ENCODE peak calls at places on chromosomes 4 and X, in ten cellular contexts. C is endothelial cell, F is MCF 10A, W is lower leg skin, B is cardiac fibroblast, Q is thyroid gland, S is fibroblast of pulmonary artery, P is lower lobe of right lung, J is Calu3, L is neural progenitor cell. N is an unnamed sample.

GRCh38 chr4:55079451-55080173 is 45.8 kb downstream of the KDR start:
- DNase-seq in C (no peak), F (no peak), W (no peak), B (no peak), Q (no peak), S (no peak), P (no peak), J (no peak), L (no peak), N (no peak)

GRCh38 chrX:124406294-124407013 is 60.1 kb downstream of the SH2D1A start:
- DNase-seq in C (peak), F (peak), W (peak), B (peak), Q (peak), S (peak), P (no peak), J (peak), L (peak), N (peak)

GRCh38 chrX:47166126-47166525 is 21.1 kb downstream of the RBM10 start:
- DNase-seq in C (no peak), F (no peak), W (no peak), B (peak), Q (peak), S (peak), P (no peak), J (no peak), L (no peak), N (no peak)

GRCh38 chr4:147717878-147718277 is 14.0 kb upstream of the ARHGAP10 start:
- DNase-seq in C (no peak), F (no peak), W (no peak), B (no peak), Q (no peak), S (no peak), P (no peak), J (no peak), L (no peak), N (peak)

GRCh38 chrX:123814343-123814742 is 45.5 kb upstream of the XIAP start:
- DNase-seq in C (no peak), F (no peak), W (no peak), B (peak), Q (no peak), S (no peak), P (no peak), J (no peak), L (no peak), N (no peak)

GRCh38 chr4:16029886-16030285 is 53.9 kb downstream of the PROM1 start:
- DNase-seq in C (no peak), F (no peak), W (no peak), B (no peak), Q (no peak), S (no peak), P (no peak), J (no peak), L (no peak), N (no peak)

GRCh38 chrX:149937881-149938426 is 337 bp downstream of the EOLA2 start:
- DNase-seq in C (peak), F (no peak), W (no peak), B (peak), Q (peak), S (peak), P (peak), J (peak), L (peak), N (no peak)

GRCh38 chrX:104432321-104432720 is 133.7 kb upstream of the IL1RAPL2 start:
- DNase-seq in C (no peak), F (no peak), W (no peak), B (no peak), Q (no peak), S (no peak), P (no peak), J (peak), L (no peak), N (no peak)

GRCh38 chr4:124181045-124181444 is 531.5 kb downstream of the ANKRD50 start:
- DNase-seq in C (no peak), F (no peak), W (no peak), B (peak), Q (no peak), S (no peak), P (no peak), J (no peak), L (no peak), N (no peak)
- TF ChIP-seq CTCF in C (no peak), F (no peak), W (no peak), B (no peak), Q (no peak), S (no peak), P (no peak), J (no peak), L (no peak), N (no peak)

GRCh38 chr4:174210354-174210753 is 73.1 kb downstream of the FBXO8 start:
- DNase-seq in C (no peak), F (no peak), W (no peak), B (no peak), Q (no peak), S (no peak), P (no peak), J (no peak), L (peak), N (no peak)
- TF ChIP-seq CTCF in C (no peak), F (no peak), W (no peak), B (no peak), Q (no peak), S (no peak), P (no peak), J (no peak), L (peak), N (no peak)

DNA sequence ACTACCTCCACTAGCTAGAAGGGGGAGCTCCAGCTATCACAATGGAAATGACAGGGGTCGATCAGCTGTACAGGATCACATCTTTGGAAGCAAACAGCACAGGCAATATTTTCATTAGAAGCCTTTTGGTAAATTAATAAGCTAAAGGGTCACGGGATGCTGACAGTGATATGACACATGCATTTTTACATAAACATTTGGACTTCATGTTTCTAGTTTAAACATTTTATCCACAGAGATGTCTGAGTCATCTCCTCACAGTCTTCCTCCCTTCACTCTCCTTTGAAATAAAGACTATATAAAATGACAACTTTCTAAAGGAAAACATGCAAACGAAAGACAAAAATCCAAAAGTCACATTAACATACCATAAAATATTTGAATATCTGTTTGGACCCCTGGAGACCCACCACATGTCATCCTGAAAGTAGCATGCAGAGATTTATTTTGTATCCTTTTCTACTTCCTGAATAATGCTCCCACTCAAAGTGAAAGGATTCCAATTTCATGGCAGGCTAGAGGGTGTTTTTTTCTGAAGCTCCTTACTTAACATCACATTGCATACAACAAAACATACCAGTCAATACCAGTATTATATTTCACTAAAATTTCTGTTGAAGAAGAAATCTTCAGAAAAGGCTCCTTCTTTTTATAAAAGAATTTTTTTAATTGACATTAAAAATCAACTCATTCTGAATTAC is 200.1 kb upstream of the PPARGC1A start:
- DNase-seq in C (no peak), F (peak), W (no peak), B (peak), Q (no peak), S (peak), P (no peak), J (no peak), L (no peak), N (no peak)
- TF ChIP-seq CTCF in C (no peak), F (no peak), W (no peak), B (no peak), Q (no peak), S (no peak), P (no peak), J (no peak), L (no peak), N (no peak)

GRCh38 chrX:111302284-111302683 is 32.0 kb upstream of the CAPN6 start:
- DNase-seq in C (no peak), F (no peak), W (no peak), B (no peak), Q (no peak), S (no peak), P (no peak), J (no peak), L (no peak), N (no peak)
- TF ChIP-seq CTCF in C (no peak), F (no peak), W (no peak), B (no peak), Q (no peak), S (no peak), P (no peak), J (no peak), L (no peak), N (no peak)

DNA sequence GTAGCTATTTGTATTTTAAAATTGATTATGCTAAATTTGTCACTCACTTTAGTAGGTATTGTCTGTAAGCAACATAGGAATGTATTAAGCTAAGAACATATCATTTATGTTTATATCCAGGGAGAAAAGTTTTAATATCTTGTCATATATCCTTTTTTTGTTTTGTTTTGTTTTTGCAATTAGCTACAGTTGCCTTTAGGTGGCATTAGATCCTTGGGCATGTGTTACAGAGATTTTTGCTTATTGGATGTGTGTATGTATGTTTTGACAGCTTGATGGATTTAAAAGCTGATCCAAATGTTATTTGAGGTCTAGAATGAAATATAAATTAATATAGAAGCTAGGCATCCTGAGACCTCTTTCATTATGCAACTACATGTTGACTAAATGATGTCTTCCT is 36.1 kb upstream of the OTUD4 start:
- DNase-seq in C (no peak), F (peak), W (no peak), B (peak), Q (no peak), S (peak), P (no peak), J (no peak), L (no peak), N (no peak)
- TF ChIP-seq CTCF in C (no peak), F (peak), W (no peak), B (peak), Q (peak), S (peak), P (peak), J (peak), L (peak), N (peak)

DNA sequence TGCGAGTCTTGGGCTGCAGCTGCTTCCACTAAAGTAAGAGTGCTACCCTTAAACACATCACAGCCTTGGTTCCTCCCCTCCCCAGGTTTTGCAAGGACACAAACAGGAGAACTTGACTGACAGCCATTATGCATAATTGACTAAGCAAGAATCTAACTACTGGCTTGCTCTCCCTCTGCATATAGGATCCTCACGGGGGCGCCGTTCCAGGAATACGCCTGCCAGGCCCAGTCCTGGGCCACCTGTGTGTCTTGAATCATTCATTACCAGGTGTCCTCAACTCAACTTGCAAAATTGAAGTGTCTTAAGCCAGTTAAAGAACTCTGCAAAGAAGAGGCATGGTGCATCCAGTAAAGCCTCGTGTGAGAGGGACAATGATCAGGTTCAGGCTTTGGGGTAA is 273.3 kb upstream of the HS3ST1 start:
- DNase-seq in C (no peak), F (no peak), W (no peak), B (no peak), Q (no peak), S (no peak), P (no peak), J (no peak), L (no peak), N (no peak)
- TF ChIP-seq CTCF in C (no peak), F (no peak), W (no peak), B (no peak), Q (no peak), S (no peak), P (no peak), J (no peak), L (peak), N (no peak)

DNA sequence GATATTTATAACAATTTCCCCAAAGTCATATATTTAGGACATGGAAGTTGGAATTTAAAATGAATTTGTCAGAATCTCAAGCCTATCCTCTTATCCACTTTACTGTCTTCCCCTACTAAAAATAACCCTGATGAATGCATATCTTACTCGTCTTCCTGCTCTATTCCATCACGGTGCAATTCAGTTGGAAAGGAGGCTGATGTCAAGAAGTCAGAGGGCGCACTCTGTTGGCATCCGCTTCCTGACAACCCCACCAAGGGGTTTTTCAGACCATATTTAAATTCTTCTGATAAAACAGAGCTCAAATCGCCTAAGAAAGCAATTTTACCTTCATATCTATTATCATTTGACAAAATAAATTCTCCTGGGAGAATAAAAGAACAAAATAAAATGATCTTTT is 233.5 kb downstream of the ARHGAP24 start:
- DNase-seq in C (no peak), F (no peak), W (no peak), B (no peak), Q (no peak), S (no peak), P (no peak), J (no peak), L (peak), N (no peak)
- TF ChIP-seq CTCF in C (no peak), F (no peak), W (no peak), B (no peak), Q (no peak), S (no peak), P (no peak), J (no peak), L (peak), N (no peak)

DNA sequence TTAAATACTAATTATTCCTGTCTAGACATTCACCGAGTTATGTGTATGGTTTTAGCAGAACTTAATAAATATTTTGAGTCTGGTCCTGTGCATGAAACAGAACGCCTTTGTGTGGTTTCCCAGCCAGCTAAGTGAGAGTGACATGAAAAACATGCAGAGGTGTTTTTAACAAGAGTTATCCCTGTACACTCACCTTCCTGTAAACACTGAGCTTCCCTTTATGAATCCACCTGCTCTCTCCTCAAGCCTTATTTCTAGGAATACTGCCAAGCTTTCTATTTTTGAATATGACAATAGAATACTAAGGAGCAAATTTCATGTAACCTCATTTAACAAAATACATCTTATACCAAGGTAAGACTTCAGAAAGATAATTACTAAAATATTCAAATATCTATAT is 270.3 kb upstream of the CTSO start:
- DNase-seq in C (no peak), F (no peak), W (no peak), B (no peak), Q (no peak), S (no peak), P (no peak), J (no peak), L (no peak), N (no peak)
- TF ChIP-seq CTCF in C (no peak), F (no peak), W (no peak), B (no peak), Q (no peak), S (no peak), P (no peak), J (no peak), L (no peak), N (no peak)

DNA sequence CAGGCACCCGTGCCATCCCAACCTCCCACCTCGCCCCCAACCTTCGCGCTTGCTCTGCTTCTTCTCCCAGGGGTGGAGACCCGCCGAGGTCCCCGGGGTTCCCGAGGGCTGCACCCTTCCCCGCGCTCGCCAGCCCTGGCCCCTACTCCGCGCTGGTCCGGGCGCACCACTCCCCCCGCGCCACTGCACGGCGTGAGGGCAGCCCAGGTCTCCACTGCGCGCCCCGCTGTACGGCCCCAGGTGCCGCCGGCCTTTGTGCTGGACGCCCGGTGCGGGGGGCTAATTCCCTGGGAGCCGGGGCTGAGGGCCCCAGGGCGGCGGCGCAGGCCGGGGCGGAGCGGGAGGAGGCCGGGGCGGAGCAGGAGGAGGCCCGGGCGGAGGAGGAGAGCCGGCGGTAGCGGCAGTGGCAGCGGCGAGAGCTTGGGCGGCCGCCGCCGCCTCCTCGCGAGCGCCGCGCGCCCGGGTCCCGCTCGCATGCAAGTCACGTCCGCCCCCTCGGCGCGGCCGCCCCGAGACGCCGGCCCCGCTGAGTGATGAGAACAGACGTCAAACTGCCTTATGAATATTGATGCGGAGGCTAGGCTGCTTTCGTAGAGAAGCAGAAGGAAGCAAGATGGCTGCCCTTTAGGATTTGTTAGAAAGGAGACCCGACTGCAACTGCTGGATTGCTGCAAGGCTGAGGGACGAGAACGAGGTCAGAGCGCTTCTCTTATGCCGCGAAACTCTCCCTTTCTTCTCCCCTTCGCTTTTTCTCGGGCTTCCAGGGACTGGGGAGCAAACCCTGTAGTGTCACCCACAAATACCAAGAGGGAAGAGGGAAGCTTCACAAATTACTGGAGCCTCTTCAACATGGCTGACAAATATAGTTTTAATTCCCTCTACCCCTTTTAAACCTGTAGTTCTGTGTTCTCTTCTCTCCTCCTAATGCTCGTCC is at the start of gene TET2:
- DNase-seq in C (peak), F (peak), W (peak), B (peak), Q (peak), S (peak), P (peak), J (peak), L (peak), N (peak)
- TF ChIP-seq CTCF in C (no peak), F (no peak), W (no peak), B (no peak), Q (peak), S (no peak), P (peak), J (no peak), L (no peak), N (no peak)